ENCODE peak calls at places on chromosomes 5 and 9, in eight cellular contexts. V is right cardiac atrium; U is naive thymus-derived CD4-positive, alpha-beta T cell; L is adipocyte; O is neuronal stem cell; Q is right lobe of liver; G is AG10803; D is lower lobe of right lung. N is an unnamed sample.

GRCh38 chr5:143693691-143694252 is 118.2 kb upstream of the HMHB1 start:
- DNase-seq in V (no peak), U (no peak), L (no peak), O (no peak), Q (no peak), G (no peak), D (no peak), N (no peak)

GRCh38 chr9:124263800-124264426 is 6.2 kb downstream of the NEK6 start:
- DNase-seq in V (peak; percentile 41), U (no peak), L (no peak), O (no peak), Q (peak; percentile 71), G (no peak), D (no peak), N (no peak)

GRCh38 chr5:143889986-143890385 is 78.0 kb downstream of the HMHB1 start:
- DNase-seq in V (no peak), U (no peak), L (peak; percentile 95), O (no peak), Q (no peak), G (peak; percentile 99), D (no peak), N (no peak)

GRCh38 chr5:1817261-1818043 is 16.2 kb downstream of the NDUFS6 start:
- DNase-seq in V (no peak), U (no peak), L (no peak), O (no peak), Q (no peak), G (no peak), D (no peak), N (no peak)

GRCh38 chr9:89410709-89411111 is 87.2 kb downstream of the SEMA4D start:
- DNase-seq in V (no peak), U (no peak), L (no peak), O (no peak), Q (no peak), G (no peak), D (no peak), N (no peak)

GRCh38 chr5:129499208-129499852 is 39.2 kb downstream of the ADAMTS19 start:
- DNase-seq in V (no peak), U (no peak), L (no peak), O (no peak), Q (no peak), G (no peak), D (no peak), N (no peak)

GRCh38 chr9:133120343-133121199 is 469 bp downstream of the RALGDS start:
- DNase-seq in V (peak; percentile 60), U (no peak), L (no peak), O (no peak), Q (no peak), G (no peak), D (no peak), N (peak; percentile 77)

GRCh38 chr5:8363133-8363532 is 494.2 kb downstream of the MTRR start:
- DNase-seq in V (no peak), U (no peak), L (no peak), O (no peak), Q (no peak), G (no peak), D (no peak), N (no peak)

GRCh38 chr5:54217826-54218503 is 92.4 kb downstream of the ARL15 start:
- DNase-seq in V (no peak), U (peak; percentile 37), L (peak; percentile 88), O (peak; percentile 72), Q (peak; percentile 48), G (peak; percentile 82), D (no peak), N (peak; percentile 70)

GRCh38 chr5:147310059-147310704 is 75.4 kb downstream of the STK32A start:
- DNase-seq in V (peak; percentile 67), U (no peak), L (peak; percentile 55), O (no peak), Q (peak; percentile 55), G (peak; percentile 55), D (peak; percentile 82), N (peak; percentile 87)

GRCh38 chr5:38618154-38618553 is 61.7 kb upstream of the LIFR start:
- DNase-seq in V (no peak), U (no peak), L (no peak), O (no peak), Q (no peak), G (no peak), D (no peak), N (no peak)

GRCh38 chr5:179404321-179405053 is 59.2 kb upstream of the ADAMTS2 start:
- DNase-seq in V (no peak), U (no peak), L (peak; percentile 51), O (no peak), Q (peak; percentile 35), G (peak; percentile 39), D (no peak), N (no peak)

GRCh38 chr9:27212621-27213020 is 84.3 kb downstream of the EQTN start:
- DNase-seq in V (peak; percentile 39), U (no peak), L (no peak), O (no peak), Q (no peak), G (no peak), D (no peak), N (no peak)
- H3K4me3 ChIP-seq in V (no peak overlapping the region), U (no peak overlapping the region), L (no peak overlapping the region), O (no peak overlapping the region), Q (no peak overlapping the region), G (no peak overlapping the region), D (no peak overlapping the region), N (no peak overlapping the region)

DNA sequence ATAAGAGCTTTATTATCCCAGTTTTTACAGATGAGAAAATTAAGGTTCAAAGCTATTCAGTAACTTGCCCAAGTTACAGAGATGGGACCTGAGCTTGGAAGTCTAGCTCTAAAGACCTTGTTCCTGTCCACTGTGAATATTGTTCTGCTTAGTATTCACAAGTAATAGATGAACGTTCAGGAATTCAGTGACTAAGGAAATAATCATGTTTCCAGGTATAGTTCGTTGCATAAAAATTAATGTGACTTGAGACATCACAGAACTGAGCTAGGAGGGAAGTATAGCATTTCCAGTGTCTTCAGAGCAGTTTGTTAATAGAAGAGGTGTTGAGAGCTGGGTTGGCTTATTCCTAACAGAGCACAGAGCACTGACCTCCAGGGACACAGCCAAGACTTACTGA is 136.1 kb downstream of the FGF1 start:
- DNase-seq in V (no peak), U (no peak), L (no peak), O (no peak), Q (no peak), G (no peak), D (no peak), N (no peak)
- H3K4me3 ChIP-seq in V (no peak overlapping the region), U (no peak overlapping the region), L (no peak overlapping the region), O (no peak overlapping the region), Q (no peak overlapping the region), G (no peak overlapping the region), D (no peak overlapping the region), N (no peak overlapping the region)

GRCh38 chr5:124747770-124748686 is 1.6 kb upstream of the ZNF608 start:
- DNase-seq in V (no peak), U (no peak), L (peak; percentile 64), O (no peak), Q (no peak), G (no peak), D (no peak), N (no peak)
- H3K4me3 ChIP-seq in V (peak overlapping the region; percentile 85), U (no peak overlapping the region), L (peak overlapping the region; percentile 88), O (peak overlapping the region; percentile 85), Q (peak overlapping the region; percentile 54), G (peak overlapping the region; percentile 57), D (peak overlapping the region; percentile 73), N (peak overlapping the region; percentile 17)

DNA sequence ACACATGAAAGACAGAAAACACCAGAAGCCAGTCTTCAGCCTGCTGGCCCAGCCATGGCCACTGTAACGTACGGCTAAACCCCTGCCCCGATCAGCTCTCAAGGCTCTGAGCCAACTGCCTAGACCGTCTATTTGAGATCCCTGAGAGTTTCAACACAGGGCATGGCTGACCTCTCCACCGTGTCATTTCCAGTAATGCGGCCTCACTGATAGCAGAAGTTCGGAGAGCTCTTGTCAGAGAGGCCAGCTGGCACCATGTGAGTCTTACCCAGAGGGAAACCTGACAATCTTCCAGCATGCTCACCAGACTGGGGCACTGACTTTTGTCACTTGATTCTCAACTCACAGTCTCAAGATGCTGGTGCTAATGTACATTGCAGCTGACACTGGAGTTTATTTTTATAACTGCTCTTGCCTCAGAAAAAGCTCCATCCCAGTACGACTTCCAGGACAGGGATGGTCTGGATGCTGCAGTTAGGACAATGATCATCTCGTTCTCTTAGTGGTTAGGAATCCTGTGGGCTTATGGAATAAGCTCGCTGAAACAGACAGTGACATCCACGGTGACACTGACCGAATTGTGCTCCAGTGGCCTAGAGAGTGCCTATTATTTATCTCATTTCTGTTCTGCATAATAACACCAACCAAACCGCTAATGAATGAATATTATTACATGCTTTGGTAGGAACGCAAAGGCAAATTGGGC is 372.8 kb downstream of the ICE1 start:
- DNase-seq in V (peak; percentile 52), U (no peak), L (no peak), O (no peak), Q (peak; percentile 95), G (no peak), D (peak; percentile 49), N (no peak)
- H3K4me3 ChIP-seq in V (no peak overlapping the region), U (no peak overlapping the region), L (no peak overlapping the region), O (no peak overlapping the region), Q (no peak overlapping the region), G (no peak overlapping the region), D (no peak overlapping the region), N (no peak overlapping the region)

DNA sequence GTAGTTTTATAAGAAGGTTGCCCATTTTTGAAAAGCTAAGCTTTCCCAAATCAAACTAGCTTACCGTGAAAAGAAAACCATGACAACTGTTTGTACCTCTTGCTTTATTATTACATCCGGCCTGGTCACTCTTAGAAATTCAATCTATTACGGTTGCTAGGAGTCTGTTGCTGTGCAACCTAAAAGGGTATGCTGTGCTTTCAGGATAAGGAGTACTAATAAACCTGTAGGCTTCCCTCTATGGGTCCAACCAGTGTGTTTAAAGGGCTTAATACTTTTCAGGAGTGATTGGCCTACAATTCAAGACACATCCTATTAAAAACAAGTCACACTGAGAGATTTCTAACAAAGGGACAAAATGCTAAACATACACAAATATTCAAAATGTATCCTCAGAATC is 27.1 kb downstream of the RFX3 start:
- DNase-seq in V (no peak), U (no peak), L (no peak), O (no peak), Q (no peak), G (peak; percentile 17), D (no peak), N (no peak)
- H3K4me3 ChIP-seq in V (no peak overlapping the region), U (no peak overlapping the region), L (no peak overlapping the region), O (no peak overlapping the region), Q (no peak overlapping the region), G (no peak overlapping the region), D (no peak overlapping the region), N (no peak overlapping the region)

GRCh38 chr5:181052526-181052927 is 12.5 kb downstream of the BTNL9 start:
- DNase-seq in V (peak; percentile 68), U (no peak), L (no peak), O (no peak), Q (no peak), G (peak; percentile 4), D (no peak), N (no peak)
- H3K4me3 ChIP-seq in V (peak overlapping the region; percentile 63), U (no peak overlapping the region), L (peak overlapping the region; percentile 62), O (peak overlapping the region; percentile 78), Q (no peak overlapping the region), G (no peak overlapping the region), D (peak overlapping the region; percentile 62), N (no peak overlapping the region)

GRCh38 chr5:131677115-131677514 is 42.1 kb upstream of the RAPGEF6 start:
- DNase-seq in V (no peak), U (no peak), L (no peak), O (no peak), Q (no peak), G (no peak), D (no peak), N (no peak)
- H3K4me3 ChIP-seq in V (no peak overlapping the region), U (no peak overlapping the region), L (no peak overlapping the region), O (no peak overlapping the region), Q (no peak overlapping the region), G (no peak overlapping the region), D (no peak overlapping the region), N (no peak overlapping the region)